ENCODE peak calls at places on chromosome 16, in eight cellular contexts. M is GM23338, F is prostate gland, J is GM12891, C is H1, L is transverse colon, Z is Panc1, Y is stomach. K is an unnamed sample.

GRCh38 chr16:27602103-27602502 is 52.2 kb downstream of the KATNIP start:
- DNase-seq in M (no peak), F (no peak), J (no peak), C (no peak), L (no peak), Z (no peak), Y (no peak), K (no peak)

GRCh38 chr16:21570676-21571017 is 28.7 kb upstream of the METTL9 start:
- DNase-seq in M (no peak), F (no peak), J (no peak), C (no peak), L (no peak), Z (no peak), Y (no peak), K (no peak)

GRCh38 chr16:27906883-27907282 is 156.6 kb downstream of the GSG1L start:
- DNase-seq in M (no peak), F (no peak), J (no peak), C (no peak), L (no peak), Z (no peak), Y (no peak), K (no peak)

GRCh38 chr16:4361033-4361943 is 10.2 kb upstream of the PAM16 start:
- DNase-seq in M (no peak), F (no peak), J (no peak), C (no peak), L (no peak), Z (no peak), Y (no peak), K (no peak)

GRCh38 chr16:20735504-20735903 is 6.1 kb downstream of the THUMPD1 start:
- DNase-seq in M (no peak), F (no peak), J (no peak), C (no peak), L (no peak), Z (no peak), Y (no peak), K (no peak)

GRCh38 chr16:4260360-4260759 is 12.5 kb downstream of the TFAP4 start:
- DNase-seq in M (no peak), F (peak; percentile 73), J (no peak), C (no peak), L (peak; percentile 90), Z (no peak), Y (peak; percentile 93), K (no peak)

GRCh38 chr16:72961115-72961832 is 86.7 kb downstream of the ZFHX3 start:
- DNase-seq in M (no peak), F (no peak), J (no peak), C (no peak), L (no peak), Z (no peak), Y (no peak), K (peak; percentile 57)

GRCh38 chr16:80466024-80466986 is 74.5 kb upstream of the DYNLRB2 start:
- DNase-seq in M (peak; percentile 95), F (peak; percentile 55), J (peak; percentile 47), C (peak; percentile 63), L (peak; percentile 72), Z (no peak), Y (peak; percentile 77), K (peak; percentile 74)

GRCh38 chr16:75065149-75065807 is 51.3 kb downstream of the LDHD start:
- DNase-seq in M (no peak), F (peak; percentile 32), J (no peak), C (no peak), L (peak; percentile 53), Z (no peak), Y (no peak), K (no peak)

GRCh38 chr16:81601601-81602251 is 157.1 kb downstream of the CMIP start:
- DNase-seq in M (no peak), F (peak; percentile 64), J (no peak), C (no peak), L (no peak), Z (no peak), Y (no peak), K (no peak)

GRCh38 chr16:13429411-13429810 is 490.5 kb upstream of the ERCC4 start:
- DNase-seq in M (no peak), F (no peak), J (no peak), C (no peak), L (no peak), Z (no peak), Y (no peak), K (no peak)

GRCh38 chr16:74623214-74623842 is 16.4 kb upstream of the GLG1 start:
- DNase-seq in M (peak; percentile 71), F (no peak), J (no peak), C (no peak), L (no peak), Z (no peak), Y (peak; percentile 7), K (no peak)

GRCh38 chr16:22328081-22328725 is 31.0 kb downstream of the POLR3E start:
- DNase-seq in M (no peak), F (no peak), J (no peak), C (no peak), L (no peak), Z (no peak), Y (no peak), K (no peak)

GRCh38 chr16:73275024-73275423 is 227.1 kb upstream of the ZFHX3 start:
- DNase-seq in M (no peak), F (no peak), J (no peak), C (no peak), L (no peak), Z (no peak), Y (no peak), K (no peak)

GRCh38 chr16:11076259-11077018 is 132.1 kb downstream of the CLEC16A start:
- DNase-seq in M (no peak), F (no peak), J (peak; percentile 75), C (no peak), L (no peak), Z (no peak), Y (no peak), K (peak; percentile 60)

DNA sequence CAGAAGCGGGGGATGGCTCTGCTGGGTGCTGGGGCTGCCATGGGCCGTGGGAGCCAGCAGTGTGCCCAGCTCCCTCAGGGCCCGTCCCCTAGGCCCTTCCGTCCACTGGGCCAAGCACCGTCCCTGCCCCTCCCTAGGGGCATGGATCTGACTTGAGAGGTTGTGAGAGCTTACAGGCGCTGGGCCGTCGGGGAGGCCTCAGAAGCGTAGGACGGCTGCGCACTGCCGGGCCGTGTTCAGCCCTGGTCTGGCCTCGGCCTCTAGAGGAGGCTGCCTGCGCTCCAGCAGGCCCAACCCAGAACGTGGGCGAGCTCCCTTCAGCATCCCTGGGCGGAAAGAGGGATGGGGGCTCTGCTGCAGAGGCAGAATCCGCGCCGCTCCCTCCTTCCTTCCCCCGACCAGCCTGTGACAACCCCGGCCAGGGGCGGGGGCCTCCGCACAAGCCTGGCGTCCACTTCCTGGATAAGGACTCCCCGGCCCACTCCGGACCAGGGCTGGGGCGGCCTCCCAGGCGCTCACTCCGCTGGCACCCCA is 685 bp upstream of the MPG start:
- DNase-seq in M (peak; percentile 80), F (no peak), J (peak; percentile 77), C (no peak), L (peak; percentile 54), Z (no peak), Y (peak; percentile 39), K (peak; percentile 84)
- TF ChIP-seq POLR2AphosphoS5 in M (no peak), F (no peak), J (no peak), C (no peak), L (peak; percentile 14), Z (peak; percentile 24), Y (no peak), K (no peak)

GRCh38 chr16:85288341-85288868 is 176.1 kb upstream of the CIBAR2 start:
- DNase-seq in M (no peak), F (no peak), J (no peak), C (no peak), L (no peak), Z (no peak), Y (no peak), K (no peak)

GRCh38 chr16:85286066-85286712 is 173.9 kb upstream of the CIBAR2 start:
- DNase-seq in M (no peak), F (peak; percentile 29), J (no peak), C (no peak), L (no peak), Z (no peak), Y (peak; percentile 43), K (peak; percentile 89)

GRCh38 chr16:85288869-85289660 is 176.8 kb upstream of the CIBAR2 start:
- DNase-seq in M (no peak), F (no peak), J (no peak), C (no peak), L (no peak), Z (no peak), Y (peak; percentile 43), K (no peak)

GRCh38 chr16:85285681-85286065 is 173.4 kb upstream of the CIBAR2 start:
- DNase-seq in M (no peak), F (no peak), J (no peak), C (no peak), L (no peak), Z (no peak), Y (no peak), K (no peak)

GRCh38 chr16:85286970-85287814 is 174.9 kb upstream of the CIBAR2 start:
- DNase-seq in M (no peak), F (no peak), J (no peak), C (no peak), L (no peak), Z (no peak), Y (no peak), K (peak; percentile 75)
- TF ChIP-seq POLR2AphosphoS5 in M (no peak), F (no peak), J (no peak), C (no peak), L (no peak), Z (no peak), Y (no peak), K (peak; percentile 53)

DNA sequence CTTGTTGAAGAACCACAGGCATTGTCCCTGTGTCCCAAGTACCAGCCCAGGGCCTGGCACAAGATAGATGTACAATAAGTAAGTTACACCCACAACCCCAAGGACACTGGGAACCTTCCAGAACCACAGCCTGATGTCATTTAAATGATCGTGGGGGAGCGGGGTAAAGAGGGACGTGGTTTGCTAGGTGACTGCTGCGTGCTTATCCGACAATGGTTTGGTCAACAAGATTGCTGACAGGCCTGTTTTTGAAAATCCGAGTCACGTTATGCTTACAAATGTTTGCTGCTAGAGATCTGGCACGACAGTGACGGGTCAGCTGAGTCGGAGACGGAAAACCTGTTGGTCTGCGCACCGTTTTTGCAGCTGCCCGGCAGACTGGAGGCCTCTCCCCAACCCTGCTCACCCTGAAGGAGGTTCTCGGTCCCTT is 22.8 kb downstream of the COTL1 start:
- DNase-seq in M (no peak), F (peak; percentile 25), J (no peak), C (no peak), L (peak; percentile 30), Z (no peak), Y (peak; percentile 87), K (no peak)
- TF ChIP-seq POLR2AphosphoS5 in M (no peak), F (peak; percentile 48), J (no peak), C (no peak), L (no peak), Z (no peak), Y (peak; percentile 66), K (no peak)

DNA sequence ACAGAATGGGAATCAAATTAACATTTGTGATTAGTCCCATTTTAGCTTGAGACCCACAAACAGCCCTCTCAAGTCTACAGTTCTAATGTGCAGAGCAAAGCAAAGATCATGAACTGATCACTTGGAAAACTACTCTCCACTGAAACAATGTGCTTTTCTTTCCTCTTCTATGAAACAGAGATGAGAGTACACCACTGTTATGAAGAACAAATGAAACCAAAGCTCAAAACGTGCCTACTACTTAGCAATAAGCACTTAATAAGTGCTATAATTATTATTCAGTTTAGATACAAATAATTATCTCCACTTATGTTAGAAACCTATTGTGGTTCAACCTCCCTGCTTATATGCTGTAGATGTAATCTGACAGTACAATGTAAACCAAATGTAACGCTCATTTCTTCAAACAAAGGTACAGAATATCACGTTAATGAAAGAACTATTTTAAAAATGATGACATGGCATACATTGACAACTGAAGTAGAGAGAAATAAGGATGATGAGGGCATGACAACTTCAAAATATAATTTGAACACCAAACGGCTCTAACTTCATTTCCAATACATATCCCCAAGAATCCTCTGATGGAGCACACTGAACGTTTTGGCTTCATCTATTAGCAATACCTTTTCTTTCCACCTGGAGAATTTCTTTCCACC is 2.0 kb downstream of the VPS35 start:
- DNase-seq in M (no peak), F (no peak), J (no peak), C (no peak), L (no peak), Z (no peak), Y (no peak), K (no peak)
- TF ChIP-seq POLR2AphosphoS5 in M (no peak), F (no peak), J (no peak), C (no peak), L (no peak), Z (no peak), Y (no peak), K (no peak)

K was measured in sigmoid colon.